ENCODE peak calls at places on chromosomes 6 and 20, in six cellular contexts. L, A, K, P, V and G are unnamed samples.

GRCh38 chr20:10902174-10902573 is 228.4 kb upstream of the JAG1 start:
- DNase-seq in L (no peak), A (no peak), K (no peak), P (no peak), V (no peak), G (no peak)

GRCh38 chr6:19413323-19413722 is 423.8 kb upstream of the ID4 start:
- DNase-seq in L (no peak), A (no peak), K (no peak), P (peak; percentile 46), V (peak; percentile 59), G (no peak)

GRCh38 chr6:170179925-170180324 is 111.0 kb downstream of the DLL1 start:
- DNase-seq in L (no peak), A (no peak), K (no peak), P (no peak), V (no peak), G (no peak)

GRCh38 chr20:58342104-58342945 is 32.8 kb downstream of the RAB22A start:
- DNase-seq in L (no peak), A (no peak), K (peak; percentile 23), P (peak; percentile 94), V (peak; percentile 92), G (no peak)

GRCh38 chr6:61886608-61887259 is 399.3 kb downstream of the KHDRBS2 start:
- DNase-seq in L (no peak), A (no peak), K (no peak), P (no peak), V (no peak), G (peak; percentile 3)

GRCh38 chr6:43420012-43420411 is 7.3 kb upstream of the ABCC10 start:
- DNase-seq in L (no peak), A (no peak), K (no peak), P (no peak), V (no peak), G (no peak)

GRCh38 chr6:37971263-37971662 is 151.7 kb downstream of the ZFAND3 start:
- DNase-seq in L (no peak), A (no peak), K (no peak), P (no peak), V (no peak), G (no peak)

GRCh38 chr20:53331151-53331973 is 262.3 kb downstream of the ZNF217 start:
- DNase-seq in L (no peak), A (no peak), K (peak; percentile 18), P (peak; percentile 57), V (no peak), G (no peak)

DNA sequence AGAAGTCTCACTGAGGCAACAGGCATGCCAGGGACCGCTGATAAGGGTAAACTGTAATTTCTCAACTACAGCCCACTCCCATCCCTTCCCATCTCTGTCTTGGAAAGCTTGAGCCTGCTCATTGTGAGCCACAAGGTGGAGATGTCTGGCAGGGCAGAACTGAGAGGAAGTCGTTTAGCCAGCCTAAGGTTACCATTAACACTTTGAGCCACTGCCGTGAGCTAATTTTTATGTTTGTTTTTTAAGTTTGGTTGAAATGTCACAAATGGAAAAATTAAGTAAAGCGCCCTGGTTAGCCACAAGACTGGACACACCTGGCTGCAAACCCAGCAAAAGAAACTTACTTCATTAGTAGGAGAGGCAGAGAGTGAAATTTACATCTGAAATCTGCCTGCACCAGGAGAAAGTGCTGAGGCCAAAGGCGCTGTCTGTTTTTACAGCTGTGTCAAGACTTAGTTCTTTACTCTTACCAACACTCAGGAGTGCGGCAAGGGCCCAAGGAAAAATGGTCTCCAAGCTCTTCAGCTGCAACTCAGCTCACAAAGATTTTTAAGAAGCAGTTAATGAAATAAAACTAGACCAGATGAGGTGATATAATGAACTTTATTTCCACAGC is 50.0 kb upstream of the FAM83C start:
- DNase-seq in L (no peak), A (no peak), K (no peak), P (no peak), V (no peak), G (no peak)
- TF ChIP-seq CTCF in L (no peak), A (peak; percentile 30), K (no peak), P (no peak), V (no peak), G (peak; percentile 70)

DNA sequence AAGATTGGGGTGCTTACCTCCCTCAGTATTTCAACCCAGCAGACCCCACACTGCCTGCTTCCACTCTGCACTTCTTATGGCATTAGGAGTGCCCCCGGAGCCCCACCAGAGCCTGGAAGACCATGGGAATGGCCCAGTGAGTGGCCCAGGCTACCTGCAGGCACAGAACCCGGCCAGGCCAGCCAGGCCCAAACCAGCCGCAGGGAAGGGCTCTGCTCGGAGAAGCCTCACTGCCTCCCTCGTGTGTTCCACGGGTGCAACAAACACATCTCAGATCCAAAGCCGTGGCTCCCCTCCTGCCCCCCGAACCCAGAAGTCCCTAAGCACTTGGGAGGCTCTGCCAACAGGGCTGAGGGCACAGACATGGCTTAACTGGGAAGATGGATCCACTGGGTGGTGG is 283.9 kb downstream of the CDH4 start:
- DNase-seq in L (no peak), A (no peak), K (no peak), P (no peak), V (no peak), G (no peak)
- TF ChIP-seq CTCF in L (no peak), A (no peak), K (no peak), P (no peak), V (no peak), G (no peak)

GRCh38 chr6:118252474-118252873 is 295.6 kb upstream of the PLN start:
- DNase-seq in L (no peak), A (peak; percentile 25), K (no peak), P (no peak), V (no peak), G (no peak)
- TF ChIP-seq CTCF in L (no peak), A (no peak), K (no peak), P (no peak), V (no peak), G (no peak)

GRCh38 chr20:33415948-33416347 is 14.6 kb upstream of the CDK5RAP1 start:
- DNase-seq in L (no peak), A (no peak), K (no peak), P (no peak), V (no peak), G (peak; percentile 36)
- TF ChIP-seq CTCF in L (no peak), A (peak; percentile 33), K (peak; percentile 63), P (no peak), V (peak; percentile 54), G (peak; percentile 79)

GRCh38 chr20:63957004-63957689 is 931 bp upstream of the UCKL1 start:
- DNase-seq in L (peak; percentile 55), A (peak; percentile 81), K (no peak), P (peak; percentile 91), V (peak; percentile 71), G (no peak)

GRCh38 chr20:63957690-63958441 is 1.6 kb upstream of the UCKL1 start:
- DNase-seq in L (no peak), A (no peak), K (no peak), P (peak; percentile 90), V (peak; percentile 73), G (no peak)

GRCh38 chr20:63955281-63955845 is 853 bp downstream of the UCKL1 start:
- DNase-seq in L (peak; percentile 66), A (peak; percentile 77), K (no peak), P (no peak), V (peak; percentile 45), G (no peak)

GRCh38 chr20:63956664-63957003 is 418 bp upstream of the UCKL1 start:
- DNase-seq in L (no peak), A (no peak), K (no peak), P (no peak), V (no peak), G (no peak)

DNA sequence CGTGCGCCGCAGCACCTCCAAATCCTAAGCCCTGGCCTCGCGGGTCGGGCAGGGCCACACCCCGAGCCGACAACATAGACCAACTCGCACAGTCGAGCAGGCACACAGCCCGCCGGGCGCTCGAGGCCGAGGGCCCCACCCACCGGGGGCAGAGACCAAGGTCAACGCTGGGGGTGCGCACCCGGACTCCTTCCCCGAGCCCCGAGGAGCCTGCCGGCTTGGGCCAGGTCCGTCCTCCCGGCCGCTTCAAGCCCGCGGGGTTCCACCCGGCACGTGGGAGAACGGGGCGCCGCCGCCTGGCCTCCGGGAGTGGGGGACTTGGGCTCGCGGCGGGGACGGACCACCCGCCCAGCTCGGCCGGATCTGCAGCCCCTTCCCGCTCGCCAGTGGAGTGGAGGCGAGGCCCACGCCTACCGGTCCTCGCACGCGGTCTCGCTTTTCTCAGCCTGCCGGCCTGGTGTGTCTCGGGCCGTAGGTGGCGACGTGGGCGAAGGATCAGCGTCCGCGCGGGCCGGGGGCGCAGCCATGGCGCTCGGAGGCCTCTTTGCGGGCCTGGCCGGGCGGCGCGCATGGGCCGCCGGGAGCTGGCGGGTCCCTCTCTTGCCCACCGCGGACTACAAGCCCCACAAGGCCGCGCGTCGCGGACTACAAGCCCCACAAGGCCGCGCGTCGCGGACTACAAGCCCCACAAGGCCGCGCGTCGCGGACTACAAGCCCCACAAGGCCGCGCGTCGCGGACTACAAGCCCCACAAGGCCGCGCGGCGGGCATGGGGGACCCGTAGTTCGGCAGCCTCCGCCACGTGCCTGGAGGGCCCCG is at the start of gene UCKL1:
- DNase-seq in L (peak; percentile 91), A (peak; percentile 93), K (peak; percentile 50), P (peak; percentile 91), V (peak; percentile 74), G (peak; percentile 73)
- TF ChIP-seq CTCF in L (no peak), A (no peak), K (peak; percentile 0), P (peak; percentile 51), V (peak; percentile 13), G (no peak)

DNA sequence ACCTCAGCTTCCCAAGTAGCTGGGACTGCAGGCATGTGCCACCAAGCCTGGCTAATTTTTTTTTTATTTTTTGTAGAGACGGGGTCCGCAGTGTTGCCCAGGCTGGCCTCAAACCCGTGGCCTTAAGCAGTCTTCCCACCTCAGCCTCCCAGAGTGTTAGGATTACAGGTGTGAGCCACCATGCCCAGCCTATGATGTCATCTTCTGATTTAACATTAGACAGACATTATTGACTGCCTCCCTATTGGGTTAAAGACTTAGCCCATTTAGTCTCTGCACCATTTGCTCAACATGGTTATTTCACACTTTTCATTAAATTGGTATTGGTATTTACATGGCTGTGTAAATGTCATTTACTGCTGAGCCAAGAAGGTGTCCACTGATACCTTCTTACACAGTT is 46.1 kb downstream of the DEK start:
- DNase-seq in L (no peak), A (no peak), K (no peak), P (no peak), V (no peak), G (no peak)
- TF ChIP-seq CTCF in L (no peak), A (no peak), K (no peak), P (no peak), V (no peak), G (no peak)